ENCODE peak calls at places on chromosomes 7 and 10, in eight cellular contexts. R is CD8-positive, alpha-beta memory T cell; Y is esophagus squamous epithelium; M is sigmoid colon; F is SJSA1; A is CD4-positive, CD25-positive, alpha-beta regulatory T cell; Q is mesendoderm; S is left ventricle myocardium inferior. D is an unnamed sample.

GRCh38 chr7:47408675-47409074 is 173.2 kb downstream of the TNS3 start:
- DNase-seq in R (no peak), Y (no peak), M (peak; percentile 29), F (no peak), A (no peak), Q (no peak), S (no peak), D (no peak)

GRCh38 chr10:79299397-79300370 is 47.6 kb upstream of the PPIF start:
- DNase-seq in R (no peak), Y (no peak), M (no peak), F (peak; percentile 79), A (no peak), Q (peak; percentile 10), S (no peak), D (no peak)

GRCh38 chr10:98186681-98187080 is 52.2 kb downstream of the R3HCC1L start:
- DNase-seq in R (no peak), Y (no peak), M (no peak), F (no peak), A (no peak), Q (no peak), S (no peak), D (no peak)

GRCh38 chr10:79200346-79200745 is 131.6 kb downstream of the ZMIZ1 start:
- DNase-seq in R (no peak), Y (no peak), M (no peak), F (no peak), A (no peak), Q (no peak), S (no peak), D (no peak)

GRCh38 chr10:100368721-100369120 is 21.7 kb downstream of the SCD start:
- DNase-seq in R (no peak), Y (no peak), M (no peak), F (no peak), A (no peak), Q (no peak), S (no peak), D (no peak)

GRCh38 chr7:123612024-123612423 is 10.4 kb downstream of the ASB15 start:
- DNase-seq in R (no peak), Y (no peak), M (no peak), F (no peak), A (no peak), Q (no peak), S (no peak), D (no peak)

GRCh38 chr7:46695045-46695708 is 774.1 kb upstream of the IGFBP3 start:
- DNase-seq in R (no peak), Y (no peak), M (no peak), F (no peak), A (no peak), Q (peak; percentile 18), S (no peak), D (no peak)

GRCh38 chr7:78777844-78778243 is 675.6 kb downstream of the MAGI2 start:
- DNase-seq in R (no peak), Y (no peak), M (no peak), F (no peak), A (no peak), Q (no peak), S (no peak), D (no peak)

GRCh38 chr10:132341017-132341416 is 9.0 kb downstream of the LRRC27 start:
- DNase-seq in R (no peak), Y (no peak), M (no peak), F (no peak), A (no peak), Q (no peak), S (no peak), D (no peak)

GRCh38 chr7:104963991-104964385 is 50.0 kb upstream of the KMT2E start:
- DNase-seq in R (no peak), Y (no peak), M (no peak), F (peak; percentile 63), A (peak; percentile 32), Q (peak; percentile 57), S (no peak), D (no peak)

DNA sequence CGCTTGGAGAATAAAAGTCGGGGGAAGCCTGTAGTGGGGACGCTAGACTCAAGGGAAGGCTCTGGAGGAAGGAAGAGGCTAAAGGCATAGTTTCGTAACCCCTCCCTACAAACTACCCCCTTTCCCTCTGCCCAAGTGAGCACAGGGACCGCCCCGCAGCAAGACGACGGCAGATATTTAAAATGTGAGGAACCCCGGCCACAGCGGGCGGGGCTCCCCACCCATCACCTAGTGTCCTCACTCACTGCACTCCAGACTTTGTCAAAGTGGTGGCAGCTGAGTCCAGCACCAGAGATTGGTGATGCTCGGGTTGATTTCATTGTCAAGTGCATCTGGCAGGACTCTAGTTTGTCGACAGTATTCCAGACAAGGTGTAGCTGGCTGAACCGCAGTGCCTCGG is 69.0 kb downstream of the PRKAG2 start:
- DNase-seq in R (no peak), Y (no peak), M (no peak), F (no peak), A (no peak), Q (no peak), S (no peak), D (no peak)
- H3K4me1 ChIP-seq in R (no peaks in the 10 kb centered on the region), Y (no peaks in the 10 kb centered on the region), M (no peaks in the 10 kb centered on the region), F (no peaks in the 10 kb centered on the region), A (no peaks in the 10 kb centered on the region), Q (no peaks in the 10 kb centered on the region), S (peaks cover 9% of the 10 kb centered on the region), D (no peaks in the 10 kb centered on the region)

GRCh38 chr7:24982917-24983316 is 2.9 kb upstream of the OSBPL3 start:
- DNase-seq in R (no peak), Y (no peak), M (no peak), F (no peak), A (no peak), Q (peak; percentile 42), S (no peak), D (peak; percentile 20)

GRCh38 chr7:24980695-24981543 is 941 bp upstream of the OSBPL3 start:
- DNase-seq in R (no peak), Y (peak; percentile 22), M (peak; percentile 67), F (peak; percentile 48), A (peak; percentile 76), Q (peak; percentile 64), S (no peak), D (no peak)

GRCh38 chr7:24979863-24980694 is at the start of gene OSBPL3:
- DNase-seq in R (peak; percentile 97), Y (peak; percentile 78), M (peak; percentile 97), F (peak; percentile 92), A (peak; percentile 95), Q (peak; percentile 96), S (peak; percentile 92), D (peak; percentile 88)

GRCh38 chr7:24979470-24979862 is 512 bp downstream of the OSBPL3 start:
- DNase-seq in R (peak; percentile 75), Y (peak; percentile 13), M (peak; percentile 75), F (peak; percentile 67), A (peak; percentile 92), Q (peak; percentile 79), S (peak; percentile 61), D (peak; percentile 72)

GRCh38 chr7:24981544-24981951 is 1.6 kb upstream of the OSBPL3 start:
- DNase-seq in R (peak; percentile 28), Y (no peak), M (peak; percentile 75), F (peak; percentile 50), A (peak; percentile 40), Q (peak; percentile 43), S (peak; percentile 55), D (no peak)
- H3K27me3 ChIP-seq in R (no peaks in the 10 kb centered on the region), Y (no peaks in the 10 kb centered on the region), M (no peaks in the 10 kb centered on the region), F (no peaks in the 10 kb centered on the region), A (no peaks in the 10 kb centered on the region), Q (peaks cover 11% of the 10 kb centered on the region), S (no peaks in the 10 kb centered on the region), D (no peaks in the 10 kb centered on the region)

DNA sequence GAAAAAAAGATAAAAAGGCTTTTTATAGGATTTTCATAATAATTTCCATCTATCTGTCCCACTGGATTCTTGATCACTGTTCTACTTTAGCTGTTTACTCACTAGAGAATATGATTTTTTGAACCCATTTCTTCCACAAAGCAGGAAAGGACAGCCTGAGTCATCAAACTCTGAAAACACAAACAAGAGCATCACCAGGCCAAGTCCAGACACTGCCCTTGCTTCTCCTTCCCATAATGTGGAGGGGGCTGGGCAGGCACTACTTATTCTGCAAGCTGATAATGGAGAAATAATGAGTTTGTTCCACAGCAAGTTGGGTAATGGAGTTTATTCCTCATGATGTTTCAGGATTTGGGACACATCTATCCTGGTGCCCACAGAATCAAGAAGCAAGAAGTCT is 13.0 kb upstream of the KCNIP2 start:
- DNase-seq in R (no peak), Y (no peak), M (no peak), F (no peak), A (no peak), Q (no peak), S (no peak), D (no peak)
- H3K4me1 ChIP-seq in R (no peaks in the 10 kb centered on the region), Y (no peaks in the 10 kb centered on the region), M (no peaks in the 10 kb centered on the region), F (no peaks in the 10 kb centered on the region), A (peaks cover 18% of the 10 kb centered on the region), Q (no peaks in the 10 kb centered on the region), S (peaks cover 50% of the 10 kb centered on the region), D (no peaks in the 10 kb centered on the region)

DNA sequence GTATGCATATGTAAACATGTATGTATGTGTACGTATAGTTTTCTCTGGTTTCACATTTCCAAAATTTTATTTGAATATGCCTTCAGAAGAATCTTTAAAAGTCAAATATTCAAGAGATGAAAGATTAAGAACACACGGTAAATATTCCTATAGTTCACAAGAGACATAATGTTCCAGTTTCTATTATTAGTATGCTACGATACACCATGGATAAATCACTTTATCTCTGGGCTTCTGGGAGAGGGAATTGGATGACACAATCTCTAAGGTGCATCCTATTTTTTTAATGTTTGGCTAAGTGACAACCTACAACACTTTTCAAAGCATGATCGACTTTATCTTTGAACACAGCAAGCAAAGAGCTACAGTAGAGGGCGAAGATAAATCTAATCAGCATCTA is 13.8 kb downstream of the TM9SF3 start:
- DNase-seq in R (no peak), Y (no peak), M (no peak), F (no peak), A (no peak), Q (no peak), S (no peak), D (no peak)
- H3K27me3 ChIP-seq in R (no peaks in the 10 kb centered on the region), Y (no peaks in the 10 kb centered on the region), M (no peaks in the 10 kb centered on the region), F (no peaks in the 10 kb centered on the region), A (no peaks in the 10 kb centered on the region), Q (no peaks in the 10 kb centered on the region), S (no peaks in the 10 kb centered on the region), D (no peaks in the 10 kb centered on the region)

GRCh38 chr10:113555245-113555644 is 2.4 kb downstream of the HABP2 start:
- DNase-seq in R (no peak), Y (no peak), M (no peak), F (no peak), A (no peak), Q (no peak), S (no peak), D (no peak)
- H3K4me1 ChIP-seq in R (no peaks in the 10 kb centered on the region), Y (peaks cover 13% of the 10 kb centered on the region), M (peaks cover 13% of the 10 kb centered on the region), F (no peaks in the 10 kb centered on the region), A (no peaks in the 10 kb centered on the region), Q (no peaks in the 10 kb centered on the region), S (peaks cover 13% of the 10 kb centered on the region), D (no peaks in the 10 kb centered on the region)

GRCh38 chr10:48842231-48842630 is 97.4 kb downstream of the LRRC18 start:
- DNase-seq in R (no peak), Y (no peak), M (no peak), F (no peak), A (no peak), Q (no peak), S (no peak), D (no peak)
- H3K27me3 ChIP-seq in R (no peaks in the 10 kb centered on the region), Y (no peaks in the 10 kb centered on the region), M (no peaks in the 10 kb centered on the region), F (no peaks in the 10 kb centered on the region), A (no peaks in the 10 kb centered on the region), Q (no peaks in the 10 kb centered on the region), S (no peaks in the 10 kb centered on the region), D (no peaks in the 10 kb centered on the region)

GRCh38 chr10:3465406-3465891 is 292.9 kb upstream of the PITRM1 start:
- DNase-seq in R (no peak), Y (no peak), M (no peak), F (no peak), A (no peak), Q (no peak), S (no peak), D (no peak)
- H3K4me1 ChIP-seq in R (peaks cover 4% of the 10 kb centered on the region), Y (peaks cover 27% of the 10 kb centered on the region), M (peaks cover 51% of the 10 kb centered on the region), F (peaks cover 34% of the 10 kb centered on the region), A (peaks cover 15% of the 10 kb centered on the region), Q (no peaks in the 10 kb centered on the region), S (peaks cover 49% of the 10 kb centered on the region), D (no peaks in the 10 kb centered on the region)

D was measured in HAP-1.